ENCODE peak calls at places on chromosome 3, in seven cellular contexts. One of them, this sample, is unnamed. For H3K4me1 and H3K36me3, the result is how much of the 10 kb centered on the place peaks cover.

GRCh38 chr3:121167374-121168139 is 259.6 kb downstream of the STXBP5L start:
- DNase-seq in transverse colon: no peak
- DNase-seq in CD8-positive, alpha-beta T cell: no peak
- DNase-seq in small intestine: no peak
- DNase-seq in hepatocyte: no peak
- DNase-seq in left lung: no peak
- DNase-seq in colonic mucosa: no peak
- DNase-seq in this sample: no peak

GRCh38 chr3:155946178-155946577 is 75.7 kb downstream of the GMPS start:
- DNase-seq in left lung: no peak
- DNase-seq in hepatocyte: peak
- DNase-seq in small intestine: no peak
- DNase-seq in CD8-positive, alpha-beta T cell: no peak
- DNase-seq in transverse colon: no peak
- DNase-seq in colonic mucosa: no peak
- DNase-seq in this sample: no peak

GRCh38 chr3:4633078-4634004 is 140.2 kb downstream of the ITPR1 start:
- DNase-seq in CD8-positive, alpha-beta T cell: no peak
- DNase-seq in transverse colon: no peak
- DNase-seq in hepatocyte: peak
- DNase-seq in colonic mucosa: no peak
- DNase-seq in left lung: no peak
- DNase-seq in small intestine: peak
- DNase-seq in this sample: peak

GRCh38 chr3:129975332-129976090 is 991 bp downstream of the TRH start:
- DNase-seq in transverse colon: peak
- DNase-seq in CD8-positive, alpha-beta T cell: no peak
- DNase-seq in small intestine: no peak
- DNase-seq in colonic mucosa: no peak
- DNase-seq in left lung: peak
- DNase-seq in hepatocyte: peak
- DNase-seq in this sample: no peak

GRCh38 chr3:134083626-134084229 is 54.0 kb upstream of the SLCO2A1 start:
- DNase-seq in CD8-positive, alpha-beta T cell: no peak
- DNase-seq in hepatocyte: no peak
- DNase-seq in transverse colon: no peak
- DNase-seq in colonic mucosa: no peak
- DNase-seq in small intestine: no peak
- DNase-seq in left lung: no peak
- DNase-seq in this sample: no peak

GRCh38 chr3:189842681-189843602 is 211.8 kb downstream of the TP63 start:
- DNase-seq in colonic mucosa: peak
- DNase-seq in transverse colon: peak
- DNase-seq in hepatocyte: peak
- DNase-seq in small intestine: peak
- DNase-seq in CD8-positive, alpha-beta T cell: no peak
- DNase-seq in left lung: no peak
- DNase-seq in this sample: no peak

GRCh38 chr3:98968824-98969223 is 67.3 kb upstream of the DCBLD2 start:
- DNase-seq in colonic mucosa: no peak
- DNase-seq in small intestine: no peak
- DNase-seq in transverse colon: no peak
- DNase-seq in hepatocyte: no peak
- DNase-seq in left lung: no peak
- DNase-seq in CD8-positive, alpha-beta T cell: no peak
- DNase-seq in this sample: no peak

GRCh38 chr3:160403028-160403545 is 3.6 kb downstream of the SMC4 start:
- DNase-seq in CD8-positive, alpha-beta T cell: no peak
- DNase-seq in colonic mucosa: no peak
- DNase-seq in hepatocyte: no peak
- DNase-seq in transverse colon: no peak
- DNase-seq in left lung: no peak
- DNase-seq in small intestine: peak
- DNase-seq in this sample: no peak

GRCh38 chr3:139101396-139101795 is 56.7 kb upstream of the PRR23C start:
- DNase-seq in transverse colon: no peak
- DNase-seq in hepatocyte: no peak
- DNase-seq in CD8-positive, alpha-beta T cell: no peak
- DNase-seq in colonic mucosa: no peak
- DNase-seq in small intestine: no peak
- DNase-seq in left lung: no peak
- DNase-seq in this sample: no peak

GRCh38 chr3:27791956-27792355 is 69.8 kb upstream of the EOMES start:
- DNase-seq in hepatocyte: no peak
- DNase-seq in left lung: no peak
- DNase-seq in transverse colon: no peak
- DNase-seq in small intestine: no peak
- DNase-seq in colonic mucosa: no peak
- DNase-seq in CD8-positive, alpha-beta T cell: no peak
- DNase-seq in this sample: no peak

GRCh38 chr3:55524565-55525244 is 37.6 kb upstream of the WNT5A start:
- DNase-seq in small intestine: no peak
- DNase-seq in left lung: no peak
- DNase-seq in colonic mucosa: no peak
- DNase-seq in hepatocyte: no peak
- DNase-seq in CD8-positive, alpha-beta T cell: no peak
- DNase-seq in transverse colon: no peak
- DNase-seq in this sample: no peak

GRCh38 chr3:105829879-105830622 is 38.8 kb downstream of the CBLB start:
- DNase-seq in CD8-positive, alpha-beta T cell: no peak
- DNase-seq in left lung: no peak
- DNase-seq in colonic mucosa: no peak
- DNase-seq in transverse colon: no peak
- DNase-seq in hepatocyte: no peak
- DNase-seq in small intestine: peak
- DNase-seq in this sample: no peak

GRCh38 chr3:194485876-194486539 is 794 bp downstream of the ATP13A3 start:
- DNase-seq in CD8-positive, alpha-beta T cell: peak
- DNase-seq in colonic mucosa: peak
- DNase-seq in left lung: peak
- DNase-seq in small intestine: peak
- DNase-seq in transverse colon: peak
- DNase-seq in hepatocyte: peak
- DNase-seq in this sample: peak

GRCh38 chr3:161913786-161914389 is 417.3 kb downstream of the OTOL1 start:
- DNase-seq in hepatocyte: no peak
- DNase-seq in transverse colon: no peak
- DNase-seq in left lung: no peak
- DNase-seq in colonic mucosa: no peak
- DNase-seq in small intestine: no peak
- DNase-seq in CD8-positive, alpha-beta T cell: no peak
- DNase-seq in this sample: no peak

GRCh38 chr3:61448378-61448777 is 113.0 kb upstream of the PTPRG start:
- DNase-seq in colonic mucosa: no peak
- DNase-seq in transverse colon: no peak
- DNase-seq in hepatocyte: peak
- DNase-seq in small intestine: no peak
- DNase-seq in left lung: no peak
- DNase-seq in CD8-positive, alpha-beta T cell: no peak
- DNase-seq in this sample: no peak

GRCh38 chr3:25047058-25047457 is 381.0 kb upstream of the RARB start:
- DNase-seq in colonic mucosa: no peak
- DNase-seq in small intestine: no peak
- DNase-seq in left lung: no peak
- DNase-seq in CD8-positive, alpha-beta T cell: no peak
- DNase-seq in hepatocyte: peak
- DNase-seq in transverse colon: no peak
- DNase-seq in this sample: no peak

GRCh38 chr3:8536106-8537052 is 34.8 kb downstream of the LMCD1 start:
- DNase-seq in transverse colon: no peak
- DNase-seq in colonic mucosa: no peak
- DNase-seq in left lung: no peak
- DNase-seq in small intestine: no peak
- DNase-seq in hepatocyte: no peak
- DNase-seq in CD8-positive, alpha-beta T cell: no peak
- DNase-seq in this sample: no peak

GRCh38 chr3:170697803-170698350 is 112.0 kb upstream of the SLC7A14 start:
- DNase-seq in transverse colon: no peak
- DNase-seq in left lung: no peak
- DNase-seq in CD8-positive, alpha-beta T cell: no peak
- DNase-seq in hepatocyte: no peak
- DNase-seq in small intestine: no peak
- DNase-seq in colonic mucosa: no peak
- DNase-seq in this sample: no peak

GRCh38 chr3:11306815-11307589 is 34.8 kb downstream of the ATG7 start:
- DNase-seq in CD8-positive, alpha-beta T cell: peak
- DNase-seq in transverse colon: no peak
- DNase-seq in small intestine: peak
- DNase-seq in left lung: no peak
- DNase-seq in hepatocyte: no peak
- DNase-seq in colonic mucosa: no peak
- DNase-seq in this sample: no peak

GRCh38 chr3:115146032-115146417 is 1.1 kb downstream of the ZBTB20 start:
- DNase-seq in left lung: no peak
- DNase-seq in hepatocyte: peak
- DNase-seq in small intestine: peak
- DNase-seq in colonic mucosa: peak
- DNase-seq in CD8-positive, alpha-beta T cell: peak
- DNase-seq in transverse colon: peak
- DNase-seq in this sample: peak

GRCh38 chr3:31592764-31593163 is 60.0 kb downstream of the STT3B start:
- DNase-seq in colonic mucosa: peak
- DNase-seq in hepatocyte: peak
- DNase-seq in left lung: no peak
- DNase-seq in small intestine: peak
- DNase-seq in transverse colon: no peak
- DNase-seq in CD8-positive, alpha-beta T cell: no peak
- DNase-seq in this sample: no peak

GRCh38 chr3:159823763-159824162 is 164.9 kb upstream of the IL12A start:
- DNase-seq in small intestine: no peak
- DNase-seq in left lung: no peak
- DNase-seq in colonic mucosa: no peak
- DNase-seq in hepatocyte: no peak
- DNase-seq in CD8-positive, alpha-beta T cell: no peak
- DNase-seq in transverse colon: no peak
- DNase-seq in this sample: no peak

GRCh38 chr3:119420196-119420595 is 43.2 kb downstream of the TMEM39A start:
- DNase-seq in left lung: no peak
- DNase-seq in hepatocyte: no peak
- DNase-seq in transverse colon: no peak
- DNase-seq in small intestine: no peak
- DNase-seq in CD8-positive, alpha-beta T cell: no peak
- DNase-seq in colonic mucosa: no peak
- DNase-seq in this sample: no peak

GRCh38 chr3:186965141-186965879 is 35.0 kb downstream of the ST6GAL1 start:
- DNase-seq in CD8-positive, alpha-beta T cell: no peak
- DNase-seq in hepatocyte: no peak
- DNase-seq in left lung: no peak
- DNase-seq in transverse colon: no peak
- DNase-seq in small intestine: no peak
- DNase-seq in colonic mucosa: no peak
- DNase-seq in this sample: no peak

GRCh38 chr3:62965311-62965710 is 90.1 kb upstream of the CADPS start:
- DNase-seq in hepatocyte: no peak
- DNase-seq in small intestine: no peak
- DNase-seq in left lung: no peak
- DNase-seq in colonic mucosa: no peak
- DNase-seq in transverse colon: no peak
- DNase-seq in CD8-positive, alpha-beta T cell: no peak
- DNase-seq in this sample: no peak

GRCh38 chr3:48919215-48920138 is 835 bp downstream of the ARIH2 start:
- DNase-seq in CD8-positive, alpha-beta T cell: no peak
- DNase-seq in colonic mucosa: peak
- DNase-seq in left lung: no peak
- DNase-seq in hepatocyte: peak
- DNase-seq in transverse colon: peak
- DNase-seq in small intestine: peak
- DNase-seq in this sample: peak

DNA sequence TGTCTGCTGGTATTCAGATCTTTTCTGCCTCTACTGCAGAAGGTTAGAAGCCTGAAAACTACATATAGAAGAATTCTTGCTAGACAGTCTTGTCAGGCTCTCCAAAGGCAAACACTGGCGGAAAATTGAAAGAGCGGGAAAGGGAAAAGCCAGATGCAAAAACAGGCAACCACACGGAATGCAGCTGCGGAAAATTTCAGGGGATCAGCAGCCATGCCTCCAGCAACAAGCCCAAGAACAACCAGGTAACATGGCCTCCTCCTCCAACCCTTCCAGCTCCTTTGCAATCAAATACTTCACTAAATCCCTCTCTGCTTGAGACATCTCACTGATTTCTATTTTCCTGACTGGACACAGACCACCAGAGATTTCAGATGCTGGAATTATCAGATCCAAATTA is 9.6 kb downstream of the UBP1 start:
- DNase-seq in left lung: no peak
- DNase-seq in small intestine: no peak
- DNase-seq in colonic mucosa: no peak
- DNase-seq in hepatocyte: no peak
- DNase-seq in CD8-positive, alpha-beta T cell: no peak
- DNase-seq in transverse colon: no peak
- DNase-seq in this sample: no peak
- H3K4me1 ChIP-seq in left lung: half or more
- H3K4me1 ChIP-seq in small intestine: under half
- H3K4me1 ChIP-seq in colonic mucosa: under half
- H3K4me1 ChIP-seq in hepatocyte: under half
- H3K4me1 ChIP-seq in CD8-positive, alpha-beta T cell: under half
- H3K4me1 ChIP-seq in transverse colon: half or more
- H3K4me1 ChIP-seq in this sample: under half

GRCh38 chr3:16883057-16883725 is 1.6 kb upstream of the PLCL2 start:
- DNase-seq in transverse colon: no peak
- DNase-seq in hepatocyte: peak
- DNase-seq in colonic mucosa: no peak
- DNase-seq in CD8-positive, alpha-beta T cell: no peak
- DNase-seq in small intestine: peak
- DNase-seq in left lung: no peak
- DNase-seq in this sample: no peak
- H3K36me3 ChIP-seq in transverse colon: under half
- H3K36me3 ChIP-seq in hepatocyte: under half
- H3K36me3 ChIP-seq in colonic mucosa: under half
- H3K36me3 ChIP-seq in CD8-positive, alpha-beta T cell: under half
- H3K36me3 ChIP-seq in small intestine: under half
- H3K36me3 ChIP-seq in left lung: under half
- H3K36me3 ChIP-seq in this sample: under half

DNA sequence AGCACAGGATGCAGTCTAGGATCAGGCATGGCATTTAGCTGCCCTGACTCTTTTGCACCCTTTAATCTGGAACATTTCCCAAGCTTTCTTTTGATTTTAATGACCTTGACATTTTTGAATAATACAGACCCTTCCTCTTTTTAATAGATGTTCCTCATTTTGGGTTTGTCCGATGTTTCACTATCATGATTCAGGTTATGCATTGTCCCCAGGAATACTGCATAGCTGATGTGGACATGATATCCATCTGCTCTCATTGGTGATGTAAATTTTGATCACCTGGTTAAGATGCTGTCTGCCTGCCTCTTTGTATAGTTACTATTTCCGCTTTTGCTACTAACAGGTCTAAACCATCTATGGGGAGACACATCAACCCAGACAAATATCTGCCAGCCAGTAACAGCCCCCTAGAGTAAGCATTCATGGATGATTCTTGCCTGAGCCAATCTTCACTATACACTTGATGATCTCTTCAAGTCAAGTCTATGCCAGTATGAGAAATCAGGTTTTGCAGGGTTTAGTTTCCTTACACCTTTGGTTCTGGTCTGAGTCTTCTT is 50.6 kb upstream of the ULK4 start:
- DNase-seq in colonic mucosa: no peak
- DNase-seq in CD8-positive, alpha-beta T cell: no peak
- DNase-seq in transverse colon: no peak
- DNase-seq in left lung: no peak
- DNase-seq in hepatocyte: no peak
- DNase-seq in small intestine: no peak
- DNase-seq in this sample: peak
- H3K4me3 ChIP-seq in colonic mucosa: no peak
- H3K4me3 ChIP-seq in CD8-positive, alpha-beta T cell: peak
- H3K4me3 ChIP-seq in transverse colon: no peak
- H3K4me3 ChIP-seq in left lung: no peak
- H3K4me3 ChIP-seq in hepatocyte: no peak
- H3K4me3 ChIP-seq in small intestine: no peak
- H3K4me3 ChIP-seq in this sample: peak

GRCh38 chr3:81301230-81301629 is 460.2 kb downstream of the GBE1 start:
- DNase-seq in CD8-positive, alpha-beta T cell: no peak
- DNase-seq in colonic mucosa: no peak
- DNase-seq in left lung: no peak
- DNase-seq in small intestine: no peak
- DNase-seq in transverse colon: no peak
- DNase-seq in hepatocyte: no peak
- DNase-seq in this sample: no peak
- H3K4me1 ChIP-seq in CD8-positive, alpha-beta T cell: under half
- H3K4me1 ChIP-seq in colonic mucosa: under half
- H3K4me1 ChIP-seq in left lung: under half
- H3K4me1 ChIP-seq in small intestine: under half
- H3K4me1 ChIP-seq in transverse colon: under half
- H3K4me1 ChIP-seq in hepatocyte: under half
- H3K4me1 ChIP-seq in this sample: under half

This sample was measured in naive thymus-derived CD4-positive, alpha-beta T cell.